ENCODE peak calls at places on chromosomes 3 and 15, in ten cellular contexts. One of them, this sample, is unnamed. For H3K27me3, the result is how much of the 10 kb centered on the place peaks cover.

GRCh38 chr15:68617001-68617400 is 38.2 kb downstream of the CORO2B start:
- DNase-seq in left ventricle myocardium inferior: peak
- DNase-seq in lung: no peak
- DNase-seq in heart left ventricle: no peak
- DNase-seq in Caco-2: no peak
- DNase-seq in body of pancreas: no peak
- DNase-seq in SJSA1: no peak
- DNase-seq in sigmoid colon: no peak
- DNase-seq in effector memory CD4-positive, alpha-beta T cell: no peak
- DNase-seq in dorsolateral prefrontal cortex: peak
- DNase-seq in this sample: no peak

GRCh38 chr15:65286704-65287514 is at the start of gene PARP16:
- DNase-seq in sigmoid colon: peak
- DNase-seq in dorsolateral prefrontal cortex: peak
- DNase-seq in left ventricle myocardium inferior: peak
- DNase-seq in heart left ventricle: peak
- DNase-seq in lung: peak
- DNase-seq in effector memory CD4-positive, alpha-beta T cell: peak
- DNase-seq in Caco-2: peak
- DNase-seq in SJSA1: peak
- DNase-seq in body of pancreas: peak
- DNase-seq in this sample: peak

GRCh38 chr3:8760091-8760490 is 9.3 kb downstream of the OXTR start:
- DNase-seq in sigmoid colon: no peak
- DNase-seq in lung: no peak
- DNase-seq in heart left ventricle: no peak
- DNase-seq in dorsolateral prefrontal cortex: no peak
- DNase-seq in body of pancreas: no peak
- DNase-seq in Caco-2: no peak
- DNase-seq in effector memory CD4-positive, alpha-beta T cell: no peak
- DNase-seq in SJSA1: no peak
- DNase-seq in left ventricle myocardium inferior: no peak
- DNase-seq in this sample: no peak

GRCh38 chr3:43132883-43133743 is 27.2 kb upstream of the POMGNT2 start:
- DNase-seq in dorsolateral prefrontal cortex: no peak
- DNase-seq in Caco-2: no peak
- DNase-seq in effector memory CD4-positive, alpha-beta T cell: no peak
- DNase-seq in heart left ventricle: no peak
- DNase-seq in body of pancreas: no peak
- DNase-seq in sigmoid colon: no peak
- DNase-seq in left ventricle myocardium inferior: no peak
- DNase-seq in lung: no peak
- DNase-seq in SJSA1: no peak
- DNase-seq in this sample: no peak

GRCh38 chr15:60644903-60645302 is 166.0 kb upstream of the ICE2 start:
- DNase-seq in Caco-2: no peak
- DNase-seq in heart left ventricle: no peak
- DNase-seq in sigmoid colon: no peak
- DNase-seq in lung: no peak
- DNase-seq in dorsolateral prefrontal cortex: no peak
- DNase-seq in body of pancreas: no peak
- DNase-seq in left ventricle myocardium inferior: no peak
- DNase-seq in effector memory CD4-positive, alpha-beta T cell: no peak
- DNase-seq in SJSA1: no peak
- DNase-seq in this sample: no peak

GRCh38 chr3:99669879-99670555 is 31.6 kb downstream of the COL8A1 start:
- DNase-seq in SJSA1: no peak
- DNase-seq in Caco-2: no peak
- DNase-seq in heart left ventricle: no peak
- DNase-seq in body of pancreas: no peak
- DNase-seq in left ventricle myocardium inferior: no peak
- DNase-seq in lung: no peak
- DNase-seq in sigmoid colon: no peak
- DNase-seq in dorsolateral prefrontal cortex: no peak
- DNase-seq in effector memory CD4-positive, alpha-beta T cell: no peak
- DNase-seq in this sample: no peak

GRCh38 chr3:113741086-113741485 is 5.0 kb downstream of the NAA50 start:
- DNase-seq in sigmoid colon: no peak
- DNase-seq in heart left ventricle: no peak
- DNase-seq in lung: no peak
- DNase-seq in left ventricle myocardium inferior: no peak
- DNase-seq in SJSA1: no peak
- DNase-seq in dorsolateral prefrontal cortex: no peak
- DNase-seq in effector memory CD4-positive, alpha-beta T cell: no peak
- DNase-seq in body of pancreas: no peak
- DNase-seq in Caco-2: no peak
- DNase-seq in this sample: no peak

GRCh38 chr15:94205366-94205765 is 26.0 kb upstream of the MCTP2 start:
- DNase-seq in effector memory CD4-positive, alpha-beta T cell: no peak
- DNase-seq in body of pancreas: no peak
- DNase-seq in dorsolateral prefrontal cortex: no peak
- DNase-seq in heart left ventricle: no peak
- DNase-seq in Caco-2: no peak
- DNase-seq in left ventricle myocardium inferior: no peak
- DNase-seq in sigmoid colon: no peak
- DNase-seq in SJSA1: peak
- DNase-seq in lung: no peak
- DNase-seq in this sample: peak

GRCh38 chr3:196323723-196324122 is 5.7 kb upstream of the DYNLT2B start:
- DNase-seq in body of pancreas: no peak
- DNase-seq in dorsolateral prefrontal cortex: no peak
- DNase-seq in Caco-2: peak
- DNase-seq in heart left ventricle: no peak
- DNase-seq in effector memory CD4-positive, alpha-beta T cell: no peak
- DNase-seq in left ventricle myocardium inferior: no peak
- DNase-seq in SJSA1: no peak
- DNase-seq in sigmoid colon: no peak
- DNase-seq in lung: no peak
- DNase-seq in this sample: peak

GRCh38 chr3:174168538-174169254 is 690.4 kb upstream of the NAALADL2 start:
- DNase-seq in left ventricle myocardium inferior: no peak
- DNase-seq in sigmoid colon: no peak
- DNase-seq in lung: no peak
- DNase-seq in Caco-2: no peak
- DNase-seq in heart left ventricle: no peak
- DNase-seq in SJSA1: no peak
- DNase-seq in dorsolateral prefrontal cortex: no peak
- DNase-seq in body of pancreas: no peak
- DNase-seq in effector memory CD4-positive, alpha-beta T cell: no peak
- DNase-seq in this sample: no peak

DNA sequence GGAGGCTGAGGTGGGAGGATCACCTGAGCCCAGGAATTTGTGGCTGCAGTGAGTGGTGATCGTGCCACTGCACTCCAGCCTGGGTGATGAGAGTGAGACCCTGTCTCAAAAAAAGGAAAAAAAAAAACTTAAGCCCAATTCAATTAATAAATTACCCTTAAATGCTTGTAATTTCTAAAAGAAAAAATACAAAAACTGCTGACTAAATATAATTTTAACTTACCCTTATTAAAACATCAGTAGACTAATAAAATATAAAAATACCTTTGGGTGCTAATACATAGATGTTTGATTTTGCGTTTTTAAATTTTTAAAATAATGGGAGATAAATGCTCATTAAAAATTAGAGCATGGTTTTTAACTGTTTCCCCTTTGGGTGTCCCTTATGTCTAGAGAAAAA is 17.5 kb upstream of the SLC25A26 start:
- DNase-seq in heart left ventricle: no peak
- DNase-seq in sigmoid colon: no peak
- DNase-seq in SJSA1: no peak
- DNase-seq in effector memory CD4-positive, alpha-beta T cell: no peak
- DNase-seq in dorsolateral prefrontal cortex: no peak
- DNase-seq in lung: no peak
- DNase-seq in body of pancreas: no peak
- DNase-seq in left ventricle myocardium inferior: no peak
- DNase-seq in Caco-2: no peak
- DNase-seq in this sample: no peak
- H3K4me3 ChIP-seq in heart left ventricle: no peak
- H3K4me3 ChIP-seq in sigmoid colon: no peak
- H3K4me3 ChIP-seq in SJSA1: no peak
- H3K4me3 ChIP-seq in effector memory CD4-positive, alpha-beta T cell: no peak
- H3K4me3 ChIP-seq in dorsolateral prefrontal cortex: no peak
- H3K4me3 ChIP-seq in lung: no peak
- H3K4me3 ChIP-seq in body of pancreas: no peak
- H3K4me3 ChIP-seq in left ventricle myocardium inferior: no peak
- H3K4me3 ChIP-seq in Caco-2: no peak
- H3K4me3 ChIP-seq in this sample: no peak

GRCh38 chr15:89408512-89409183 is 74.0 kb upstream of the POLG start:
- DNase-seq in SJSA1: no peak
- DNase-seq in body of pancreas: no peak
- DNase-seq in Caco-2: no peak
- DNase-seq in sigmoid colon: no peak
- DNase-seq in effector memory CD4-positive, alpha-beta T cell: no peak
- DNase-seq in dorsolateral prefrontal cortex: no peak
- DNase-seq in left ventricle myocardium inferior: no peak
- DNase-seq in lung: no peak
- DNase-seq in heart left ventricle: no peak
- DNase-seq in this sample: no peak
- H3K27me3 ChIP-seq in SJSA1: under half
- H3K27me3 ChIP-seq in body of pancreas: under half
- H3K27me3 ChIP-seq in Caco-2: under half
- H3K27me3 ChIP-seq in sigmoid colon: half or more
- H3K27me3 ChIP-seq in effector memory CD4-positive, alpha-beta T cell: half or more
- H3K27me3 ChIP-seq in dorsolateral prefrontal cortex: under half
- H3K27me3 ChIP-seq in left ventricle myocardium inferior: half or more
- H3K27me3 ChIP-seq in lung: under half
- H3K27me3 ChIP-seq in heart left ventricle: half or more
- H3K27me3 ChIP-seq in this sample: half or more

DNA sequence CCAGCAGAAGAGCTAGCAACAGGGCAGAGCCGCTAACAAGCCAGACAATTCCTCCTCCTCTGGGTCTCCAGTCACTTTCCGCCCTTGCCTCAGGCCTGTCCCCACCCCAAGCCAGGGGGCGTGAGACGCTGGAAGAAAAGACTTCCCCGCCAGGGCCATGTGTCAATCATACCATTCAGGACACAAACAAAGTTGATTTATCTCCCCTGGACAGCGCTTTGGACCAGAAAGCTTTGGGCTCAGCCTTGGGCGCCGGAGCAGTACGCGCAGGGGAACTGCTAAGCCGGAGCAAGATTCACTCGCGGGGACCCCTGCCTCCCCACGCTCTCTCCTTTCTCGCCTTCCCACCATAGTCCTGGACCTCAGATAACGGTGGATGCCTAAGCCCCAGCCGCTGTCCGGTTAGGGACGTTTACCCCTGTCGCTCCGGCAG is 479 bp downstream of the LRRC2 start:
- DNase-seq in dorsolateral prefrontal cortex: no peak
- DNase-seq in left ventricle myocardium inferior: peak
- DNase-seq in sigmoid colon: no peak
- DNase-seq in body of pancreas: peak
- DNase-seq in heart left ventricle: peak
- DNase-seq in Caco-2: no peak
- DNase-seq in lung: no peak
- DNase-seq in effector memory CD4-positive, alpha-beta T cell: no peak
- DNase-seq in SJSA1: no peak
- DNase-seq in this sample: peak
- H3K4me3 ChIP-seq in dorsolateral prefrontal cortex: peak
- H3K4me3 ChIP-seq in left ventricle myocardium inferior: peak
- H3K4me3 ChIP-seq in sigmoid colon: peak
- H3K4me3 ChIP-seq in body of pancreas: peak
- H3K4me3 ChIP-seq in heart left ventricle: peak
- H3K4me3 ChIP-seq in Caco-2: peak
- H3K4me3 ChIP-seq in lung: peak
- H3K4me3 ChIP-seq in effector memory CD4-positive, alpha-beta T cell: peak
- H3K4me3 ChIP-seq in SJSA1: peak
- H3K4me3 ChIP-seq in this sample: peak

GRCh38 chr15:75230524-75231371 is 27.4 kb upstream of the GOLGA6C start:
- DNase-seq in dorsolateral prefrontal cortex: no peak
- DNase-seq in heart left ventricle: no peak
- DNase-seq in sigmoid colon: peak
- DNase-seq in effector memory CD4-positive, alpha-beta T cell: no peak
- DNase-seq in Caco-2: peak
- DNase-seq in left ventricle myocardium inferior: peak
- DNase-seq in body of pancreas: no peak
- DNase-seq in lung: no peak
- DNase-seq in SJSA1: no peak
- DNase-seq in this sample: peak
- H3K27me3 ChIP-seq in dorsolateral prefrontal cortex: under half
- H3K27me3 ChIP-seq in heart left ventricle: under half
- H3K27me3 ChIP-seq in sigmoid colon: under half
- H3K27me3 ChIP-seq in effector memory CD4-positive, alpha-beta T cell: under half
- H3K27me3 ChIP-seq in Caco-2: under half
- H3K27me3 ChIP-seq in left ventricle myocardium inferior: under half
- H3K27me3 ChIP-seq in body of pancreas: under half
- H3K27me3 ChIP-seq in lung: under half
- H3K27me3 ChIP-seq in SJSA1: under half
- H3K27me3 ChIP-seq in this sample: under half

DNA sequence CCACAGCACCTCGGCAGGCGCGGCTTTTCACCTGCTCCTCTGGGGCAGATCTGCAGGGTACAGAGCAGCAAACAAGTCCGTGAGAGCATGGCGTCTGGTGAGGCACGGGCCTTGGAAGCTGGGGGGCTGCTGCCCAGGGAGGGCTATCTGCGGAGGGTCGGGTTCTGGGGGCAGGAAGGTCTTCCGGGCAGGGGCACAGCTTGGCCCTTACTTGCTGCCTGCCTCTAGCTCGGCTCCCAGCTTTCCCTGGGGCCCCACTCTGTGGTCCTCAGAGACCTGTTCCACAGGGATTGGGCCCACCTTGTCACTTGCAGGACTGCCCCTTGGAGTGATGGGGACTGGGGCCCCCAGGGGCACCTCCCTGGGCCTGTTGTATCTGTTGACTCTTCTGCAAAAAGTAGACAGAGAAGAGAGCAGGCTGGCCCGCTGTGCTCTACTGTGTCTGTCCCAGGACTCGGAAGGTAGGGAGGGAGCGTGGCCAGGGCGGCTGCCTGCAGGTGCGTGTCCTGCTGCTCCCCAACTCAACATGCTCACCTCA is 84.1 kb downstream of the TBC1D2B start:
- DNase-seq in sigmoid colon: peak
- DNase-seq in dorsolateral prefrontal cortex: no peak
- DNase-seq in Caco-2: no peak
- DNase-seq in body of pancreas: no peak
- DNase-seq in lung: no peak
- DNase-seq in SJSA1: no peak
- DNase-seq in heart left ventricle: no peak
- DNase-seq in effector memory CD4-positive, alpha-beta T cell: no peak
- DNase-seq in left ventricle myocardium inferior: no peak
- DNase-seq in this sample: no peak
- H3K4me3 ChIP-seq in sigmoid colon: no peak
- H3K4me3 ChIP-seq in dorsolateral prefrontal cortex: no peak
- H3K4me3 ChIP-seq in Caco-2: no peak
- H3K4me3 ChIP-seq in body of pancreas: no peak
- H3K4me3 ChIP-seq in lung: no peak
- H3K4me3 ChIP-seq in SJSA1: no peak
- H3K4me3 ChIP-seq in heart left ventricle: no peak
- H3K4me3 ChIP-seq in effector memory CD4-positive, alpha-beta T cell: no peak
- H3K4me3 ChIP-seq in left ventricle myocardium inferior: no peak
- H3K4me3 ChIP-seq in this sample: no peak

GRCh38 chr3:40249168-40249567 is 60.3 kb upstream of the EIF1B start:
- DNase-seq in Caco-2: no peak
- DNase-seq in dorsolateral prefrontal cortex: no peak
- DNase-seq in body of pancreas: no peak
- DNase-seq in lung: no peak
- DNase-seq in sigmoid colon: no peak
- DNase-seq in left ventricle myocardium inferior: peak
- DNase-seq in effector memory CD4-positive, alpha-beta T cell: no peak
- DNase-seq in heart left ventricle: no peak
- DNase-seq in SJSA1: no peak
- DNase-seq in this sample: no peak
- H3K27me3 ChIP-seq in Caco-2: under half
- H3K27me3 ChIP-seq in dorsolateral prefrontal cortex: under half
- H3K27me3 ChIP-seq in body of pancreas: under half
- H3K27me3 ChIP-seq in lung: under half
- H3K27me3 ChIP-seq in sigmoid colon: under half
- H3K27me3 ChIP-seq in left ventricle myocardium inferior: under half
- H3K27me3 ChIP-seq in effector memory CD4-positive, alpha-beta T cell: under half
- H3K27me3 ChIP-seq in heart left ventricle: under half
- H3K27me3 ChIP-seq in SJSA1: under half
- H3K27me3 ChIP-seq in this sample: under half

GRCh38 chr15:90883526-90883931 is 775 bp upstream of the FES start:
- DNase-seq in Caco-2: no peak
- DNase-seq in effector memory CD4-positive, alpha-beta T cell: no peak
- DNase-seq in left ventricle myocardium inferior: no peak
- DNase-seq in dorsolateral prefrontal cortex: no peak
- DNase-seq in SJSA1: no peak
- DNase-seq in lung: no peak
- DNase-seq in heart left ventricle: no peak
- DNase-seq in sigmoid colon: no peak
- DNase-seq in body of pancreas: peak
- DNase-seq in this sample: peak
- H3K4me3 ChIP-seq in Caco-2: no peak
- H3K4me3 ChIP-seq in effector memory CD4-positive, alpha-beta T cell: no peak
- H3K4me3 ChIP-seq in left ventricle myocardium inferior: peak
- H3K4me3 ChIP-seq in dorsolateral prefrontal cortex: peak
- H3K4me3 ChIP-seq in SJSA1: no peak
- H3K4me3 ChIP-seq in lung: no peak
- H3K4me3 ChIP-seq in heart left ventricle: peak
- H3K4me3 ChIP-seq in sigmoid colon: peak
- H3K4me3 ChIP-seq in body of pancreas: no peak
- H3K4me3 ChIP-seq in this sample: no peak

This sample was measured in H7.